ENCODE peak calls at places on chromosomes 1 and 21, in four cellular contexts. P is RCC 7860, I is ureter, E is GM12891. J is an unnamed sample.

GRCh38 chr1:55311057-55311631 is 96.0 kb upstream of the USP24 start:
- DNase-seq in P (peak), I (no peak), E (no peak), J (no peak)

GRCh38 chr1:190908691-190909090 is 431.0 kb upstream of the BRINP3 start:
- DNase-seq in P (no peak), I (no peak), E (no peak), J (no peak)

GRCh38 chr21:34592573-34592972 is 22.3 kb downstream of the RCAN1 start:
- DNase-seq in P (no peak), I (no peak), E (no peak), J (no peak)

GRCh38 chr1:228059536-228060457 is 22.7 kb upstream of the ARF1 start:
- DNase-seq in P (no peak), I (peak), E (peak), J (no peak)

GRCh38 chr1:247613405-247613804 is 8.0 kb downstream of the OR2G3 start:
- DNase-seq in P (no peak), I (no peak), E (no peak), J (no peak)

GRCh38 chr1:85200367-85200869 is 398 bp downstream of the SYDE2 start:
- DNase-seq in P (peak), I (peak), E (peak), J (no peak)

GRCh38 chr1:117058810-117059209 is 1.3 kb upstream of the TTF2 start:
- DNase-seq in P (no peak), I (no peak), E (no peak), J (no peak)

GRCh38 chr21:33434770-33435360 is 31.7 kb downstream of the IFNGR2 start:
- DNase-seq in P (peak), I (no peak), E (peak), J (peak)

GRCh38 chr1:114118351-114118990 is 35.2 kb downstream of the SYT6 start:
- DNase-seq in P (no peak), I (no peak), E (no peak), J (no peak)

GRCh38 chr1:166164995-166165660 is 1.7 kb downstream of the FAM78B start:
- DNase-seq in P (no peak), I (peak), E (peak), J (peak)

GRCh38 chr1:179881642-179882252 is 338 bp upstream of the TOR1AIP1 start:
- DNase-seq in P (peak), I (peak), E (no peak), J (no peak)

GRCh38 chr1:7975212-7975865 is 13.8 kb downstream of the PARK7 start:
- DNase-seq in P (peak), I (peak), E (peak), J (peak)

GRCh38 chr1:207455183-207455754 is 1.1 kb downstream of the CR2 start:
- DNase-seq in P (no peak), I (no peak), E (no peak), J (no peak)

GRCh38 chr1:227766015-227766634 is 30.9 kb downstream of the SNAP47 start:
- DNase-seq in P (peak), I (no peak), E (no peak), J (no peak)

GRCh38 chr1:13523780-13524477 is 10.1 kb upstream of the LRRC38 start:
- DNase-seq in P (no peak), I (no peak), E (no peak), J (no peak)

J was measured in GM12892.